ENCODE peak calls at places on chromosomes 2 and 18, in four cellular contexts. J is GM03348, L is A549, S is AG04450. T is an unnamed sample.
A peak's percentile ranks its signal among the peaks of the same experiment; 100 is the strongest.

GRCh38 chr2:221005338-221005737 is 566.8 kb downstream of the EPHA4 start:
- DNase-seq in J (no peak), L (no peak), S (no peak), T (no peak)

GRCh38 chr18:8626414-8627106 is 17.3 kb downstream of the RAB12 start:
- DNase-seq in J (no peak), L (no peak), S (no peak), T (no peak)

GRCh38 chr18:47746615-47747014 is 183.8 kb downstream of the SMAD2 start:
- DNase-seq in J (no peak), L (no peak), S (no peak), T (no peak)

GRCh38 chr2:236016496-236016895 is 151.7 kb downstream of the GBX2 start:
- DNase-seq in J (no peak), L (no peak), S (no peak), T (no peak)

GRCh38 chr2:400988-401679 is 113.2 kb upstream of the ALKAL2 start:
- DNase-seq in J (no peak), L (no peak), S (no peak), T (no peak)

GRCh38 chr18:63444567-63444966 is 22.3 kb upstream of the VPS4B start:
- DNase-seq in J (peak; percentile 83), L (peak; percentile 33), S (no peak), T (peak; percentile 83)

GRCh38 chr2:26989156-26989555 is 18.7 kb downstream of the MAPRE3 start:
- DNase-seq in J (no peak), L (no peak), S (no peak), T (no peak)

GRCh38 chr2:235264121-235264493 is 229.7 kb upstream of the AGAP1 start:
- DNase-seq in J (no peak), L (peak; percentile 53), S (no peak), T (no peak)

GRCh38 chr2:25787020-25787419 is 91.3 kb downstream of the ASXL2 start:
- DNase-seq in J (no peak), L (peak; percentile 27), S (no peak), T (no peak)

GRCh38 chr2:184765048-184765881 is 166.9 kb downstream of the ZNF804A start:
- DNase-seq in J (no peak), L (no peak), S (no peak), T (no peak)